ENCODE peak calls at places on chromosomes 5 and 9, in seven cellular contexts. One of them, this sample, is unnamed.
A peak's percentile ranks its signal among the peaks of the same experiment; 100 is the strongest.

GRCh38 chr5:66945389-66946349 is 250.9 kb downstream of the CD180 start:
- DNase-seq in CD8-positive, alpha-beta memory T cell: no peak
- DNase-seq in spleen: no peak
- DNase-seq in GM20000: peak; percentile 17
- DNase-seq in KBM-7: no peak
- DNase-seq in T-cell: no peak
- DNase-seq in HEK293T: peak; percentile 26
- DNase-seq in this sample: no peak

GRCh38 chr9:86993830-86994229 is 46.5 kb upstream of the GAS1 start:
- DNase-seq in CD8-positive, alpha-beta memory T cell: no peak
- DNase-seq in spleen: no peak
- DNase-seq in GM20000: no peak
- DNase-seq in KBM-7: no peak
- DNase-seq in T-cell: no peak
- DNase-seq in HEK293T: no peak
- DNase-seq in this sample: no peak

GRCh38 chr9:116661037-116661954 is 25.8 kb upstream of the TRIM32 start:
- DNase-seq in CD8-positive, alpha-beta memory T cell: peak; percentile 13
- DNase-seq in spleen: no peak
- DNase-seq in GM20000: peak; percentile 65
- DNase-seq in KBM-7: peak; percentile 56
- DNase-seq in T-cell: no peak
- DNase-seq in HEK293T: peak; percentile 62
- DNase-seq in this sample: peak; percentile 10

GRCh38 chr9:20500101-20500500 is 122.2 kb downstream of the MLLT3 start:
- DNase-seq in CD8-positive, alpha-beta memory T cell: no peak
- DNase-seq in spleen: no peak
- DNase-seq in GM20000: no peak
- DNase-seq in KBM-7: no peak
- DNase-seq in T-cell: no peak
- DNase-seq in HEK293T: no peak
- DNase-seq in this sample: no peak

GRCh38 chr5:81239613-81240012 is 6.5 kb downstream of the CKMT2 start:
- DNase-seq in CD8-positive, alpha-beta memory T cell: no peak
- DNase-seq in spleen: no peak
- DNase-seq in GM20000: no peak
- DNase-seq in KBM-7: no peak
- DNase-seq in T-cell: no peak
- DNase-seq in HEK293T: no peak
- DNase-seq in this sample: no peak

GRCh38 chr9:109781541-109782197 is 1.7 kb downstream of the PALM2AKAP2 start:
- DNase-seq in CD8-positive, alpha-beta memory T cell: no peak
- DNase-seq in spleen: no peak
- DNase-seq in GM20000: no peak
- DNase-seq in KBM-7: no peak
- DNase-seq in T-cell: no peak
- DNase-seq in HEK293T: no peak
- DNase-seq in this sample: no peak

GRCh38 chr9:134617246-134617645 is 24.4 kb upstream of the COL5A1 start:
- DNase-seq in CD8-positive, alpha-beta memory T cell: no peak
- DNase-seq in spleen: peak; percentile 21
- DNase-seq in GM20000: no peak
- DNase-seq in KBM-7: no peak
- DNase-seq in T-cell: no peak
- DNase-seq in HEK293T: no peak
- DNase-seq in this sample: no peak

GRCh38 chr9:127812936-127813675 is 10.4 kb downstream of the FPGS start:
- DNase-seq in CD8-positive, alpha-beta memory T cell: no peak
- DNase-seq in spleen: no peak
- DNase-seq in GM20000: peak; percentile 10
- DNase-seq in KBM-7: no peak
- DNase-seq in T-cell: no peak
- DNase-seq in HEK293T: no peak
- DNase-seq in this sample: no peak

GRCh38 chr5:137699291-137700281 is 36.3 kb downstream of the KLHL3 start:
- DNase-seq in CD8-positive, alpha-beta memory T cell: no peak
- DNase-seq in spleen: no peak
- DNase-seq in GM20000: no peak
- DNase-seq in KBM-7: no peak
- DNase-seq in T-cell: no peak
- DNase-seq in HEK293T: no peak
- DNase-seq in this sample: no peak

GRCh38 chr9:112130347-112130746 is 44.8 kb downstream of the SUSD1 start:
- DNase-seq in CD8-positive, alpha-beta memory T cell: no peak
- DNase-seq in spleen: no peak
- DNase-seq in GM20000: no peak
- DNase-seq in KBM-7: no peak
- DNase-seq in T-cell: no peak
- DNase-seq in HEK293T: no peak
- DNase-seq in this sample: no peak

GRCh38 chr5:14708551-14708950 is 44.0 kb downstream of the OTULIN start:
- DNase-seq in CD8-positive, alpha-beta memory T cell: no peak
- DNase-seq in spleen: no peak
- DNase-seq in GM20000: no peak
- DNase-seq in KBM-7: peak; percentile 13
- DNase-seq in T-cell: no peak
- DNase-seq in HEK293T: no peak
- DNase-seq in this sample: no peak

GRCh38 chr9:133793471-133793870 is 55.3 kb upstream of the SARDH start:
- DNase-seq in CD8-positive, alpha-beta memory T cell: no peak
- DNase-seq in spleen: no peak
- DNase-seq in GM20000: no peak
- DNase-seq in KBM-7: no peak
- DNase-seq in T-cell: no peak
- DNase-seq in HEK293T: no peak
- DNase-seq in this sample: no peak

GRCh38 chr5:59209758-59210359 is 627.0 kb downstream of the RAB3C start:
- DNase-seq in CD8-positive, alpha-beta memory T cell: no peak
- DNase-seq in spleen: no peak
- DNase-seq in GM20000: no peak
- DNase-seq in KBM-7: no peak
- DNase-seq in T-cell: no peak
- DNase-seq in HEK293T: no peak
- DNase-seq in this sample: no peak

GRCh38 chr5:102670224-102670836 is 84.8 kb upstream of the PAM start:
- DNase-seq in CD8-positive, alpha-beta memory T cell: no peak
- DNase-seq in spleen: no peak
- DNase-seq in GM20000: peak; percentile 45
- DNase-seq in KBM-7: peak; percentile 47
- DNase-seq in T-cell: no peak
- DNase-seq in HEK293T: peak; percentile 65
- DNase-seq in this sample: no peak

GRCh38 chr9:129278391-129279237 is 100.6 kb upstream of the IER5L start:
- DNase-seq in CD8-positive, alpha-beta memory T cell: no peak
- DNase-seq in spleen: peak; percentile 21
- DNase-seq in GM20000: no peak
- DNase-seq in KBM-7: no peak
- DNase-seq in T-cell: no peak
- DNase-seq in HEK293T: no peak
- DNase-seq in this sample: no peak

GRCh38 chr5:74685979-74686631 is 1.1 kb downstream of the HEXB start:
- DNase-seq in CD8-positive, alpha-beta memory T cell: no peak
- DNase-seq in spleen: no peak
- DNase-seq in GM20000: peak; percentile 66
- DNase-seq in KBM-7: peak; percentile 92
- DNase-seq in T-cell: no peak
- DNase-seq in HEK293T: no peak
- DNase-seq in this sample: peak; percentile 57

This sample was measured in naive B cell.